ENCODE peak calls at places on chromosomes 6 and 20, in seven cellular contexts. H, P, A, I, E, Z and F are unnamed samples.

GRCh38 chr6:144286503-144287393 is 1.6 kb downstream of the UTRN start:
- DNase-seq in H (peak), E (peak), P (peak), Z (peak), I (peak), A (peak), F (peak)

GRCh38 chr6:44496705-44497369 is 109.3 kb downstream of the CDC5L start:
- DNase-seq in E (no peak), I (no peak), Z (peak), P (no peak), A (no peak), H (no peak), F (no peak)

GRCh38 chr20:63969851-63970713 is at the start of gene ZNF512B:
- DNase-seq in H (peak), P (peak), Z (peak), E (peak), I (peak), A (peak), F (peak)

GRCh38 chr6:47599512-47599911 is 98.9 kb upstream of the ADGRF4 start:
- DNase-seq in I (no peak), E (no peak), P (no peak), A (no peak), H (no peak), Z (no peak), F (no peak)

GRCh38 chr6:41442800-41443501 is 103.2 kb upstream of the FOXP4 start:
- DNase-seq in A (peak), H (peak), Z (peak), P (no peak), I (peak), E (peak), F (no peak)

GRCh38 chr20:4896971-4897497 is 104.3 kb downstream of the SLC23A2 start:
- DNase-seq in I (no peak), Z (peak), E (no peak), P (no peak), H (no peak), A (no peak), F (no peak)

GRCh38 chr6:167888098-167888497 is 61.4 kb downstream of the AFDN start:
- DNase-seq in A (no peak), E (no peak), H (no peak), P (no peak), I (no peak), Z (no peak), F (no peak)

GRCh38 chr6:379367-380181 is 12.0 kb upstream of the IRF4 start:
- DNase-seq in H (no peak), I (no peak), P (no peak), Z (no peak), E (no peak), A (no peak), F (no peak)

GRCh38 chr6:41269716-41270115 is 16.8 kb downstream of the TREM1 start:
- DNase-seq in H (no peak), I (no peak), E (no peak), Z (peak), P (no peak), A (no peak), F (no peak)

GRCh38 chr6:26327450-26328264 is 37.3 kb upstream of the BTN3A2 start:
- DNase-seq in P (no peak), H (peak), A (no peak), Z (peak), E (no peak), I (no peak), F (no peak)

GRCh38 chr6:44535446-44535845 is 147.9 kb downstream of the CDC5L start:
- DNase-seq in E (no peak), H (no peak), I (no peak), A (no peak), P (no peak), Z (peak), F (no peak)

GRCh38 chr6:66858196-66858595 is 1151.2 kb upstream of the EYS start:
- DNase-seq in E (no peak), Z (no peak), P (no peak), A (no peak), I (no peak), H (no peak), F (no peak)
- TF ChIP-seq EP300 in E (no peak), Z (no peak), P (no peak), A (no peak), I (no peak), H (no peak), F (no peak)

GRCh38 chr6:24382220-24382540 is 20.6 kb upstream of the MRS2 start:
- DNase-seq in E (no peak), A (no peak), Z (no peak), P (no peak), H (no peak), I (no peak), F (no peak)

GRCh38 chr6:24391208-24391607 is 11.5 kb upstream of the MRS2 start:
- DNase-seq in E (no peak), I (no peak), P (no peak), A (no peak), H (no peak), Z (no peak), F (no peak)

GRCh38 chr6:24387818-24388217 is 14.9 kb upstream of the MRS2 start:
- DNase-seq in I (no peak), P (no peak), E (no peak), H (no peak), Z (no peak), A (no peak), F (no peak)

GRCh38 chr6:24381476-24382219 is 21.1 kb upstream of the MRS2 start:
- DNase-seq in A (no peak), H (no peak), E (no peak), P (no peak), Z (no peak), I (no peak), F (no peak)

DNA sequence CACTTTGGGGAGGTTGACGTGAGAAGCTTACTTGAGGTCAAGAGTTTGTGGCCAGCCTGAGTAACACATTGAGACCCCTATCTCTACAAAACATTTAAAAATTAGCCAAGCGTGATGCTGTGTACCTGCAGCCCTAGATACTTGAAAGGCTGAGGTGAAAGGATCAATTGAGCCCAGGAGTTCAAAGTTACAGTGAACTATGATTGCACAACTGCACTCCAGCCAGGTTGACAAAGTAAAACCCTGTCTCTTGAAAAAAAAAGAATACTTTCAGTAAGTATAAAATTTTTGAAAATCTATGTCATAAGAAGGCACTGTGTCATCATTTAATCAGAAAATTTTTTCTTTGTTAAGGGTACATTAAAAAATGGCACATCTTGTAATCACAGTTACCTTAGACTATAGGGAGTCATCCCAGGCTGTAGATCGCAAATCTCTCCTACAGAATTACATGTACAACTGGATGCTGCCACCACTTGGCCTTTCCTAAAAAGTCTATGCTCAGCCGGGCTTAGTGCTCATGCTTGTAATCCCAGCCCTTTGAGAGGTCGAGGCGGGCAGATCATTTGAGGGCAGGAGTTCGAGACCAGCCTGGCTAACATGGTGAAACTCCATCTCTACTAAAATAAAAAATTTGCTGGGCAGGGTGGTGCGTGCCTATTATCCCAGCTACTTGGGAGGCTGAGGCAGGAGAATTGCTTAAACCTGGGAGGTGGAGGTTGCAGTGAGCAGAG is 17.0 kb upstream of the MRS2 start:
- DNase-seq in P (no peak), A (no peak), Z (no peak), H (no peak), I (no peak), E (no peak), F (no peak)
- TF ChIP-seq EP300 in P (no peak), A (no peak), Z (no peak), H (no peak), I (no peak), E (no peak), F (no peak)

DNA sequence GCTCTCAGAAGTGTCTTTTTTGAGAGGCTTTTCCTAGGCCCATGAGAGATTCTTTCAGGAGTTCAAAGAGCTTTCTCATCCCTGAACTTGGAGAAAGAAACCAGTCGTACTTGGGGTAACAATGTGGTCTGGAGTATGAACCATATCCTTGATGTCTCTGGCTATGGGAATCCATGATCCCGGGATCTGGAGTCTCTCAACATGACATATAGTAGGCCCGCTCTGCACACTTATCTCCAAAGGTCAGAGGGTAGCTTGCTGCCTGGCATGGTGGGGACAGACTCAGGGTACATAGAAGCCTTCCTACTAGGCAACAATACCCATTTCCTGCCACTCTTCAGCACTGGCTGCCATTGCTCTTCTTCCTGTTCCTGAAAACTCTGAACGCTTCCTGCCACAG is 42.2 kb upstream of the NFATC2 start:
- DNase-seq in H (no peak), A (no peak), E (no peak), Z (no peak), I (no peak), P (no peak), F (no peak)
- TF ChIP-seq EP300 in H (no peak), A (no peak), E (no peak), Z (no peak), I (no peak), P (no peak), F (no peak)

DNA sequence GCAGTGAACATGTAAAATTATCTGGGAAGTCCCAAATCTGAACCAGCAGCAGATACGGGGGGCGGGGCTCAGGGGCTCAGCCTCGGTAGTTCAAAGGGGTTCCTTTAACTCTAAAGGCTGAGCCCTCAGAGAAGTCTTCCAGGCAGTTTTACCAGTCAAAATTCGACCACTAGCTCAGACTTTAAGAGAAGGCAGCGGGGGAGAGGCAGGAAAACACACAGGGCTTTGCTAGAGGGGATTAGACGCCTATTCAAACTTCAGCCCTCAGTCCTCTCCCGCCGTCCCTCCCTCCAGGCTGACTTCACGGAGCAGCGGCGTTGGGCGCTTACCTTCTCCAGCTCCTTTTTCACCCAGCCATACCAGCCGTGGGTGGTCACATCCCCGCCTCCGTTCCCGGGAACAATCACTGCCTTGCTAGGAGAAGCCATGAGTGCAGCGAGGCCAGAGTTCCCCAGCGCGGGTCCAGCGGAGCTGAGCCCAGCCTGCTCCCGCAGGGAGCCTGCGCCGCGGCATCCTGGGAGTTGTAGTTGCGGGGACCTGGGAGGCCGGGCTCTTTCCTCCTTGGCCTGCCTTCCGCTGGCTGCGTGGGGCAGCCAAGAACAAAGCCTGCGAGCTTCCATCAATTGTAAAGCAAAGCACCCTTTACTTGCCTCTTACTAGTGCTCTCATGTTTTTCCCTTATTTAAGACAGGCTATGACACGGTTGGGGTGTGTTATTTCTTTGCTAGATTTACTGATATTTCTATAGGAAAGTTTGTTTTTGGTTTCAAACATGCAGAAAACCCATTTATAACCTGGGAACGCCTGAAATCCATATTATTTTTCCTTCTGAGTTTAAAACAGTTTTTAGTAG is at the start of gene RBBP9:
- DNase-seq in E (peak), I (peak), A (peak), P (peak), Z (peak), H (peak), F (peak)
- TF ChIP-seq EP300 in E (no peak), I (no peak), A (no peak), P (no peak), Z (no peak), H (no peak), F (no peak)

GRCh38 chr6:4727236-4727635 is 49.0 kb upstream of the CDYL start:
- DNase-seq in I (no peak), H (no peak), Z (no peak), P (no peak), A (no peak), E (no peak), F (no peak)

GRCh38 chr6:4731996-4732395 is 44.2 kb upstream of the CDYL start:
- DNase-seq in I (no peak), P (no peak), E (no peak), Z (no peak), H (no peak), A (no peak), F (no peak)

GRCh38 chr6:4728949-4729348 is 47.3 kb upstream of the CDYL start:
- DNase-seq in Z (no peak), I (no peak), P (no peak), H (no peak), A (no peak), E (no peak), F (no peak)

GRCh38 chr6:4728436-4728769 is 47.8 kb upstream of the CDYL start:
- DNase-seq in E (no peak), Z (no peak), A (no peak), I (no peak), P (no peak), H (no peak), F (no peak)

DNA sequence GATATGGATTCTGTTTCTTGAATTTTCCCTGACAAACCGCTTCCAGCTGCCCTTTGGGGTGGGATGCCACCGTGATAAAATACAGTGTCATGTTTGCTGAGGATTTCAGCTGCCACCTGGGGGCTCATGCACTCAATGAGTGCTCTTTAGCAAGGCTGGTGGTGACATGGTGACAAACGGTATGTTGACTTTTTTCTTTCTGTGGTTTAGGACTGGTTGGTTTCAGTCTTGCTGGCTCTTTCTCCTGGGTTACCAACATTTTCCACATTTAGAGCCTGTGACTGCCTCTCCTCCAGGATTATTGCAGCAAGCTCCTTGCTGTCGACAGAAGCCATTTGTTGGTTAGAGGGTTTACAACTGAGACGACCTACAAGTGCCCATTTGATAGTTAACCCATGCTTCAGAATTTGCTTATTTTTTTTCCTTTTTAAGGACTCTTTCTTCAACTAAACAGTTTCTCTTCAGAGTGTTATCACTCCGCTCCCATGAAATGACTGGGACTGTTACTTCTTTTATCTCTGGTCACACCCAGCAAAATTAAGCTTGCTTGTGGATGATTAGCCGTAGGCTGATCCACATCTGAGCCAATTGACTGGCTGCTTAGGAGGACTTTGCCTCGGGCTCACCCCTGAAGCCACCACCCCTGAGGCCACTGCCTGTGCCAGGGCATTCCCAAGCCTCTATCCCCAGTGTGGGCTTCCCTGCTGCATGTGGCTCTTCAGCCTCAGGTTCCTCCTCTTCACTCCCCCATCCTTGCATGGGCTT is 48.4 kb upstream of the CDYL start:
- DNase-seq in P (no peak), Z (no peak), A (no peak), H (peak), I (no peak), E (no peak), F (no peak)
- TF ChIP-seq EP300 in P (no peak), Z (no peak), A (no peak), H (no peak), I (no peak), E (no peak), F (no peak)

DNA sequence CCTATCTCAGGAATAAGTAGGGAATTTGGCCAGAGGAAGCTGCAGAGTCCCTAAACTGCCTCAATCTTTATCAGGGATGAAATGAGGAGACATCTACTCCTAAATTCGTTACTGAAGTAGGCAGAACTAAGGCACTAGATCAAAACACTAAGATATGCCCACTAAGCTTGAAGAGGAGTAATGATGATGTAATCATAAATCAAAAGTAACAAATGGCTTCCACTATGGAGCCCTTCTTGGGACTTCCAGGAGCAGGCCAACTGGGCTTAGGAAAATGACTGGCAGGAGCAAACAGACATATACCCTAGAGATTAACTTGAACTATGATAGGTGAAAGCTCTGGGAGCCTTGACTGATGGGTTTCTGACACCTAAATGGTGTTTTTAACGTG is 15.4 kb downstream of the ZSCAN12 start:
- DNase-seq in Z (no peak), E (no peak), A (no peak), P (no peak), H (no peak), I (no peak), F (no peak)
- TF ChIP-seq EP300 in Z (no peak), E (no peak), A (no peak), P (no peak), H (no peak), I (no peak), F (no peak)

GRCh38 chr6:37168163-37168758 is 1.7 kb upstream of the PIM1 start:
- DNase-seq in P (no peak), A (no peak), I (no peak), H (no peak), Z (no peak), E (no peak), F (no peak)

GRCh38 chr6:37171141-37171969 is 1.4 kb downstream of the PIM1 start:
- DNase-seq in I (peak), P (no peak), E (peak), A (peak), Z (peak), H (peak), F (peak)

GRCh38 chr6:37170273-37171140 is 555 bp downstream of the PIM1 start:
- DNase-seq in I (peak), A (peak), H (peak), P (peak), Z (peak), E (peak), F (peak)

GRCh38 chr6:37169458-37170272 is at the start of gene PIM1:
- DNase-seq in I (peak), Z (peak), H (peak), A (peak), P (peak), E (peak), F (peak)

GRCh38 chr6:37168809-37169457 is 1.0 kb upstream of the PIM1 start:
- DNase-seq in A (no peak), H (no peak), I (no peak), P (peak), Z (no peak), E (no peak), F (no peak)
- TF ChIP-seq EP300 in A (peak), H (peak), I (no peak), P (no peak), Z (no peak), E (no peak), F (no peak)

DNA sequence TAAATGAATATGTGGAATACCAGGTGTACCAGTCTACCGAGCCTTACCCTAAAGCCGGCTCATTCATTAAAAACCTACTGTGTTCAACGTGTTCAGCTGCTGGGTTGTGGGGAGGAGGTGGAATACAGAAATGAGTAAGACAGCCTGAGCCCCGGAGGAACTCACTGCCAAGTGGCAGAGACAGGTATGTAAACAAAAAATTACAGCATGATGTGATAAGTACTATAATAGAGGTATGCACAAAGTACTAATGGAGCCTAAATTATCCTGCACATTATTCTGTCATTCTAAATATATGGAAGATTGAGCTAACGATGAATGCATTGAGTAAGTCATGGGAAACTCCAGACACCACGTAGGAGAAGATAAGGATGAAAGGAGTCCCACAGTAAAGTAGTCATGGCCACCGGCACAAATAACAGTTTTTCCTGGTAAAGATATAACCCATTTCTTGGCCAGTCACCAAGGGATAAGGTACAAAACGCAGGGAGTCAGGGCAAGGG is 6.9 kb upstream of the ADTRP start:
- DNase-seq in P (no peak), A (no peak), Z (no peak), E (no peak), H (no peak), I (no peak), F (no peak)
- TF ChIP-seq EP300 in P (no peak), A (no peak), Z (no peak), E (no peak), H (no peak), I (no peak), F (no peak)

DNA sequence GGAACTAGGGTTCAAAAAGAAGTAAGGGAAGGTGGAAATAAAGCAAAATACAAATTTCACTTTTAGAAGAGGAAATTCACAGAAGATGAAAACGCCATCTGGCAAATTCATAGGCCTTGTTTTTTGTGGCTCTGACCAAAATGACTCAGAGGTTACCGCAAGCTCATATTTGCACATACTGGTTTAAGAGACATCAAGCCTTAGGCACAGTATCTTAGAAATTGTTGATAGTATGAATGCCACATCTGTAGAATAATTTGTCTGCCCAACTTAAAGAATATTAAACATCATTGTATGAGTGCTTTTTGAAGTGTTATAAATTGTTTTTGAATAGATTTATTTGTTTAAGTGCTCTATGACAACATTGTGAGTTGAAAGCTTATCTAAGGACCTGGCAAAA is 10.6 kb downstream of the TAAR1 start:
- DNase-seq in P (no peak), H (no peak), A (no peak), Z (no peak), E (no peak), I (no peak), F (no peak)
- TF ChIP-seq EP300 in P (no peak), H (no peak), A (no peak), Z (no peak), E (no peak), I (no peak), F (no peak)

GRCh38 chr6:129429953-129430352 is 280.0 kb downstream of the ARHGAP18 start:
- DNase-seq in H (no peak), A (no peak), P (no peak), Z (no peak), I (no peak), E (no peak), F (no peak)

GRCh38 chr6:129426343-129426742 is 283.6 kb downstream of the ARHGAP18 start:
- DNase-seq in A (no peak), I (no peak), Z (no peak), P (no peak), H (no peak), E (no peak), F (no peak)
- TF ChIP-seq EP300 in A (no peak), I (no peak), Z (no peak), P (no peak), H (no peak), E (no peak), F (no peak)